ENCODE peak calls at places on chromosomes 12 and 14, in eight cellular contexts. C is fibroblast of lung, T is GM12865, R is mucosa of descending colon, O is foreskin fibroblast, G is choroid plexus epithelial cell, Z is heart left ventricle, F is astrocyte of the spinal cord. K is an unnamed sample.

GRCh38 chr12:114636723-114637480 is 47.1 kb downstream of the TBX3 start:
- DNase-seq in C (peak), T (no peak), R (no peak), O (peak), G (peak), Z (no peak), F (peak), K (no peak)

GRCh38 chr14:68506645-68507405 is 286.0 kb downstream of the ZFP36L1 start:
- DNase-seq in C (no peak), T (peak), R (no peak), O (no peak), G (no peak), Z (no peak), F (no peak), K (no peak)

GRCh38 chr14:95316826-95317225 is 2.9 kb downstream of the CLMN start:
- DNase-seq in C (no peak), T (no peak), R (no peak), O (no peak), G (no peak), Z (no peak), F (no peak), K (no peak)

GRCh38 chr12:23098110-23099049 is 473.4 kb downstream of the ETNK1 start:
- DNase-seq in C (peak), T (no peak), R (no peak), O (no peak), G (no peak), Z (no peak), F (peak), K (no peak)

GRCh38 chr12:67276469-67276868 is 7.3 kb downstream of the CAND1 start:
- DNase-seq in C (no peak), T (no peak), R (no peak), O (no peak), G (peak), Z (no peak), F (no peak), K (no peak)

GRCh38 chr12:113298861-113299545 is 35.9 kb downstream of the SLC8B1 start:
- DNase-seq in C (no peak), T (no peak), R (peak), O (peak), G (no peak), Z (peak), F (no peak), K (peak)

GRCh38 chr12:48924617-48925217 is 575 bp downstream of the FKBP11 start:
- DNase-seq in C (peak), T (peak), R (peak), O (peak), G (peak), Z (peak), F (peak), K (peak)

GRCh38 chr14:71244341-71244740 is 337.1 kb downstream of the PCNX1 start:
- DNase-seq in C (no peak), T (no peak), R (no peak), O (peak), G (no peak), Z (no peak), F (no peak), K (no peak)

GRCh38 chr14:51454351-51454750 is 197.4 kb upstream of the FRMD6 start:
- DNase-seq in C (no peak), T (no peak), R (no peak), O (no peak), G (no peak), Z (no peak), F (no peak), K (no peak)

GRCh38 chr12:6166808-6167207 is 33.4 kb upstream of the CD9 start:
- DNase-seq in C (no peak), T (no peak), R (no peak), O (no peak), G (no peak), Z (no peak), F (no peak), K (no peak)

GRCh38 chr12:52180971-52181628 is 10.7 kb downstream of the KRT80 start:
- DNase-seq in C (no peak), T (no peak), R (no peak), O (no peak), G (no peak), Z (peak), F (no peak), K (no peak)

GRCh38 chr14:31543969-31544799 is 17.0 kb upstream of the NUBPL start:
- DNase-seq in C (peak), T (peak), R (no peak), O (peak), G (peak), Z (no peak), F (peak), K (no peak)

GRCh38 chr12:8742501-8742900 is 44.7 kb downstream of the RIMKLB start:
- DNase-seq in C (peak), T (no peak), R (no peak), O (peak), G (peak), Z (no peak), F (peak), K (no peak)

GRCh38 chr12:54475542-54475941 is 2.1 kb upstream of the GTSF1 start:
- DNase-seq in C (peak), T (no peak), R (no peak), O (peak), G (peak), Z (no peak), F (peak), K (no peak)

GRCh38 chr12:95143784-95144205 is 70.4 kb upstream of the NR2C1 start:
- DNase-seq in C (peak), T (no peak), R (no peak), O (peak), G (no peak), Z (no peak), F (peak), K (no peak)

GRCh38 chr14:74302160-74302628 is 540 bp downstream of the ABCD4 start:
- DNase-seq in C (peak), T (peak), R (no peak), O (peak), G (peak), Z (no peak), F (peak), K (no peak)

GRCh38 chr12:14874882-14875281 is 10.8 kb downstream of the MGP start:
- DNase-seq in C (no peak), T (no peak), R (no peak), O (peak), G (peak), Z (no peak), F (no peak), K (no peak)

GRCh38 chr12:6165418-6165817 is 34.8 kb upstream of the CD9 start:
- DNase-seq in C (no peak), T (no peak), R (no peak), O (peak), G (peak), Z (no peak), F (no peak), K (no peak)

GRCh38 chr12:89960011-89960507 is 251.4 kb upstream of the ATP2B1 start:
- DNase-seq in C (no peak), T (peak), R (no peak), O (no peak), G (peak), Z (no peak), F (no peak), K (no peak)

GRCh38 chr12:5096241-5096880 is 52.7 kb downstream of the KCNA5 start:
- DNase-seq in C (peak), T (no peak), R (no peak), O (peak), G (peak), Z (no peak), F (peak), K (no peak)

GRCh38 chr12:63276537-63277365 is 125.8 kb upstream of the AVPR1A start:
- DNase-seq in C (peak), T (peak), R (no peak), O (peak), G (peak), Z (no peak), F (peak), K (no peak)

GRCh38 chr12:77686760-77687159 is 143.9 kb upstream of the NAV3 start:
- DNase-seq in C (peak), T (no peak), R (no peak), O (peak), G (peak), Z (no peak), F (peak), K (no peak)

GRCh38 chr14:24828486-24828885 is 194.5 kb upstream of the GZMB start:
- DNase-seq in C (no peak), T (no peak), R (no peak), O (no peak), G (peak), Z (no peak), F (no peak), K (no peak)

GRCh38 chr12:58728397-58728796 is 191.9 kb downstream of the LRIG3 start:
- DNase-seq in C (no peak), T (no peak), R (no peak), O (peak), G (peak), Z (no peak), F (peak), K (no peak)

GRCh38 chr12:26122681-26123481 is 2.0 kb downstream of the BHLHE41 start:
- DNase-seq in C (peak), T (peak), R (peak), O (peak), G (peak), Z (peak), F (peak), K (peak)

GRCh38 chr12:100017056-100017455 is 32.3 kb upstream of the ANKS1B start:
- DNase-seq in C (no peak), T (no peak), R (no peak), O (no peak), G (no peak), Z (no peak), F (no peak), K (no peak)

GRCh38 chr12:95836630-95837239 is 22.0 kb upstream of the SNRPF start:
- DNase-seq in C (peak), T (no peak), R (no peak), O (peak), G (peak), Z (no peak), F (peak), K (no peak)

GRCh38 chr14:73339206-73339605 is 101.9 kb downstream of the PAPLN start:
- DNase-seq in C (no peak), T (no peak), R (no peak), O (no peak), G (no peak), Z (no peak), F (no peak), K (no peak)

GRCh38 chr14:35878272-35879140 is 52.4 kb downstream of the BRMS1L start:
- DNase-seq in C (peak), T (no peak), R (no peak), O (peak), G (peak), Z (no peak), F (peak), K (no peak)

GRCh38 chr14:102663031-102663430 is 70.6 kb downstream of the RCOR1 start:
- DNase-seq in C (no peak), T (no peak), R (no peak), O (no peak), G (peak), Z (no peak), F (no peak), K (no peak)

GRCh38 chr12:57456145-57456700 is 1.1 kb downstream of the INHBE start:
- DNase-seq in C (peak), T (peak), R (no peak), O (peak), G (peak), Z (no peak), F (peak), K (no peak)

GRCh38 chr12:51371295-51371953 is 19.8 kb downstream of the GALNT6 start:
- DNase-seq in C (peak), T (no peak), R (no peak), O (peak), G (peak), Z (no peak), F (peak), K (peak)

GRCh38 chr12:97404549-97404948 is 58.1 kb upstream of the RMST start:
- DNase-seq in C (peak), T (peak), R (no peak), O (no peak), G (peak), Z (no peak), F (peak), K (no peak)

GRCh38 chr12:133203344-133204263 is 22.3 kb downstream of the ZNF268 start:
- DNase-seq in C (peak), T (peak), R (no peak), O (peak), G (peak), Z (no peak), F (no peak), K (no peak)

GRCh38 chr12:83092101-83092500 is 405.4 kb downstream of the TMTC2 start:
- DNase-seq in C (no peak), T (no peak), R (no peak), O (no peak), G (no peak), Z (no peak), F (no peak), K (no peak)

GRCh38 chr12:106108187-106108816 is 30.5 kb downstream of the NUAK1 start:
- DNase-seq in C (peak), T (no peak), R (no peak), O (peak), G (peak), Z (no peak), F (peak), K (no peak)

GRCh38 chr12:6038160-6038559 is 86.3 kb downstream of the VWF start:
- DNase-seq in C (peak), T (peak), R (no peak), O (peak), G (peak), Z (no peak), F (peak), K (no peak)

GRCh38 chr14:90023176-90023896 is 38.5 kb upstream of the KCNK13 start:
- DNase-seq in C (no peak), T (no peak), R (no peak), O (no peak), G (peak), Z (no peak), F (peak), K (no peak)

GRCh38 chr12:93094988-93095737 is 166.1 kb upstream of the EEA1 start:
- DNase-seq in C (no peak), T (peak), R (no peak), O (no peak), G (no peak), Z (no peak), F (no peak), K (no peak)

DNA sequence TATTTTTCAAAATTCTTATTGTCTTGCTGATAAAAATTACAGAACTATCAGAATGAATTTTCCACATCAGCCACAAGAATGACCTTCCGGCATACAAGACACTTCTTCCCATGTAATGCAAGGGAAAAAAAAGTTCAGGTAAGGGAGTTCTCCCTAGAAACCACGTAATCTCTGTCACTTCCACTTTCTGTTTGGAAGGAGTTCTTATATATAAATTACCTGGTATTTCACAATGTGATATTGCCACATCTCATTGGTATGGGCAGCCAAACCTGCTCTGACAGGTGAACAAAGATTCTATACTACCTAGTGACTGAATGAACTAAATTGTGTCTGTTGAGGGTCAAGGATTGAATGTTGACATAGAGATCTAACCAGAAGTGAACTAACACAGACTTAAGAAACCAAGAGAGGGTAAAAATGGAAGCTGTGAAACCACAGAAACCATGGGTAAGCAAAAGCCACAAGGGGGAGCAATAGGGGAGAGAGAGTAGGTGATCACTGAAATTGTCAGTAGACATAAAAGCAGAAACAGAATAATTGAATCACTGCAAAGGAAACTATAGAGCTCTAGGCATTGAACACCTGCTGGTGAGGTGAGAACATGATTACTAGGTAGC is 161.3 kb downstream of the RPL10L start:
- DNase-seq in C (no peak), T (peak), R (no peak), O (no peak), G (peak), Z (no peak), F (no peak), K (no peak)
- TF ChIP-seq CTCF in C (no peak), T (peak), R (no peak), O (no peak), G (peak), Z (no peak), F (peak), K (no peak)

DNA sequence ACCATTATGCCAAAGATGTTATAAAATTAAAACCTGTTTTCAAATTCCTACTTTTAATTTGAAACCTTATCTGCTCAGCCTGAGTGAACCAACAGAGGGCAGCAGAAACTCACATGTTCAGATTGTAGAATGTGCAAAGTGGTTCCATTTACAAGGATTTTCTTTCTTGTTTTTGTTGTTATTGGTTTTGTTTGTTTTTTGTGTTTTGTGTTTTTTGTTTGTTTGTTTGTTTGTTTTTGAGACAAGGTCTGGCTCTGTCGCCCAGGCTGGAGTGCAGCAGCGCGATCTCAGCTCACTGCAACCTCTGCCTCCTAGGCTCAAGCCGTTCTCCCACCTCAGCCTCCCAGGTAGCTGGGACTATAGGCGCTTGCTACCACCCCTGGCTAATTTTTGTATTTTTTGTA is 22.8 kb upstream of the GARIN2 start:
- DNase-seq in C (peak), T (peak), R (no peak), O (peak), G (peak), Z (no peak), F (peak), K (no peak)
- TF ChIP-seq CTCF in C (peak), T (peak), R (peak), O (peak), G (peak), Z (peak), F (peak), K (peak)

GRCh38 chr12:91695964-91696363 is 449.7 kb downstream of the BTG1 start:
- DNase-seq in C (no peak), T (no peak), R (no peak), O (no peak), G (peak), Z (no peak), F (no peak), K (no peak)
- TF ChIP-seq CTCF in C (no peak), T (no peak), R (no peak), O (no peak), G (peak), Z (no peak), F (no peak), K (no peak)

DNA sequence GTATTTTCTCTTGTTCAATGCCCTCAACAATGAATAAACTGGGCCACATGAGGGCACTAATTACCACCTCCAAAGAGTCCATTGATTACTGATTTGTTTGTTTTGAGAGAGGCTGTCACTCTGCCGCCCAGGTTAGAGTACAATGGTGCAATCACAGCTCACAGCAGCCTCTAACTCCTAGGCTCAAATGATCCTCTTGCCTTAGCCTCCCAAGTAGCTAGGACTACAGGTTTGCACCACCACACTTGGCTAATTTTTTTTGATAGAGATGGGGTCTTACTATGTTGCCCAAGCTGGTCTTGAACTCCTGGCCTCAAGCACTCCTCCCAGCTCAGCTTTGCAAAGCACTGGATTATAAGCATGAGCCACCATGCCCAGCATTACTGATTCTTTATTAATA is 28.3 kb upstream of the SYCP3 start:
- DNase-seq in C (no peak), T (no peak), R (no peak), O (no peak), G (no peak), Z (no peak), F (no peak), K (no peak)
- TF ChIP-seq CTCF in C (no peak), T (no peak), R (no peak), O (no peak), G (no peak), Z (no peak), F (no peak), K (no peak)